ENCODE peak calls at places on chromosomes 3 and 15, in six cellular contexts. B is NCI-H446, T is NAMALWA, I is foreskin melanocyte, X is left ventricle myocardium inferior, A is GM04504. O is an unnamed sample.

GRCh38 chr15:76342046-76342381 is 5.4 kb downstream of the ISL2 start:
- DNase-seq in T (no peak), X (no peak), B (no peak), I (no peak), A (no peak), O (no peak)

GRCh38 chr3:30512596-30512995 is 93.8 kb upstream of the TGFBR2 start:
- DNase-seq in T (no peak), A (no peak), B (no peak), X (no peak), I (no peak), O (no peak)

GRCh38 chr3:183129243-183129642 is 29.9 kb upstream of the MCCC1 start:
- DNase-seq in B (no peak), A (no peak), X (no peak), I (no peak), T (no peak), O (no peak)

GRCh38 chr3:49602049-49602554 is 47.8 kb downstream of the BSN start:
- DNase-seq in B (no peak), T (no peak), I (no peak), X (no peak), A (no peak), O (no peak)

GRCh38 chr3:151827816-151828215 is 13.9 kb downstream of the AADAC start:
- DNase-seq in A (no peak), B (no peak), T (no peak), X (no peak), I (no peak), O (no peak)

GRCh38 chr3:187958432-187959003 is 195.4 kb upstream of the LPP start:
- DNase-seq in B (no peak), A (no peak), I (no peak), T (peak), X (no peak), O (peak)

GRCh38 chr3:56347219-56347871 is 120.9 kb downstream of the ERC2 start:
- DNase-seq in X (no peak), A (no peak), I (peak), B (no peak), T (peak), O (peak)

GRCh38 chr3:186512570-186513302 is 31.4 kb downstream of the CRYGS start:
- DNase-seq in X (no peak), T (no peak), I (no peak), A (no peak), B (no peak), O (no peak)

GRCh38 chr3:107663266-107663665 is 140.5 kb downstream of the BBX start:
- DNase-seq in A (no peak), I (no peak), X (no peak), T (no peak), B (no peak), O (no peak)

GRCh38 chr3:46298871-46299607 is 54.9 kb upstream of the CCR2 start:
- DNase-seq in X (no peak), A (no peak), T (no peak), B (no peak), I (no peak), O (no peak)

GRCh38 chr3:58563386-58564035 is 13.7 kb downstream of the FAM107A start:
- DNase-seq in I (no peak), A (no peak), T (no peak), X (no peak), B (no peak), O (no peak)

GRCh38 chr15:40949756-40950207 is 3.5 kb upstream of the CHAC1 start:
- DNase-seq in I (no peak), X (no peak), A (no peak), B (no peak), T (no peak), O (no peak)

GRCh38 chr15:100252359-100252758 is 89.4 kb downstream of the ADAMTS17 start:
- DNase-seq in T (no peak), X (no peak), A (no peak), B (no peak), I (no peak), O (no peak)

GRCh38 chr3:173395073-173395411 is 2.5 kb upstream of the NLGN1 start:
- DNase-seq in T (no peak), I (no peak), B (no peak), A (no peak), X (peak), O (no peak)

GRCh38 chr3:62065985-62066693 is 307.2 kb downstream of the FEZF2 start:
- DNase-seq in X (no peak), B (no peak), A (peak), T (no peak), I (no peak), O (no peak)

GRCh38 chr3:160981217-160981938 is 123.8 kb downstream of the B3GALNT1 start:
- DNase-seq in T (peak), X (no peak), B (no peak), I (no peak), A (no peak), O (peak)

GRCh38 chr15:45274636-45275035 is 22.6 kb downstream of the SLC28A2 start:
- DNase-seq in A (no peak), B (no peak), I (no peak), T (no peak), X (no peak), O (no peak)

GRCh38 chr15:59991919-59992318 is 12.2 kb upstream of the FOXB1 start:
- DNase-seq in T (no peak), A (no peak), B (no peak), X (no peak), I (no peak), O (no peak)

GRCh38 chr3:70982274-70982673 is 601.3 kb downstream of the FOXP1 start:
- DNase-seq in T (no peak), X (no peak), I (peak), B (no peak), A (no peak), O (no peak)